ENCODE peak calls at places on chromosomes 6 and 20, in five cellular contexts. F is NB4; G is stimulated activated CD4-positive, alpha-beta T cell treated with anti-CD3 and anti-CD28 coated beads, Interleukin-1b, Interleukin-23, amount 100 ng/mL, for 4 hours; M is Right ventricle myocardium superior; R is activated CD4-positive, alpha-beta T cell treated with anti-CD3 and anti-CD28 coated beads, Interleukin-2, amount 10 ng/mL, durations not matched to agents 7 days and 5 days. C is an unnamed sample.

GRCh38 chr6:110875548-110876169 is 1.1 kb downstream of the AMD1 start:
- DNase-seq in F (peak), G (peak), M (peak), R (peak), C (peak)

GRCh38 chr20:46720776-46721425 is 11.5 kb downstream of the SLC2A10 start:
- DNase-seq in F (peak), G (no peak), M (no peak), R (no peak), C (peak)

GRCh38 chr6:38378801-38379200 is 260.9 kb downstream of the BTBD9 start:
- DNase-seq in F (no peak), G (no peak), M (no peak), R (no peak), C (no peak)

GRCh38 chr6:7053125-7053784 is 54.5 kb upstream of the RREB1 start:
- DNase-seq in F (peak), G (no peak), M (no peak), R (no peak), C (no peak)

GRCh38 chr20:7291319-7291943 is 523.9 kb downstream of the BMP2 start:
- DNase-seq in F (no peak), G (no peak), M (no peak), R (no peak), C (no peak)

GRCh38 chr6:37503486-37503980 is 3.8 kb upstream of the CCDC167 start:
- DNase-seq in F (peak), G (no peak), M (no peak), R (no peak), C (no peak)

GRCh38 chr6:69948479-69949114 is 82.2 kb downstream of the COL19A1 start:
- DNase-seq in F (no peak), G (no peak), M (no peak), R (no peak), C (no peak)

GRCh38 chr6:14046476-14047068 is 71.0 kb upstream of the CD83 start:
- DNase-seq in F (peak), G (no peak), M (no peak), R (peak), C (peak)

GRCh38 chr6:40586800-40587201 is 363 bp downstream of the LRFN2 start:
- DNase-seq in F (no peak), G (no peak), M (no peak), R (no peak), C (no peak)

GRCh38 chr6:44542401-44543116 is 155.1 kb downstream of the CDC5L start:
- DNase-seq in F (no peak), G (no peak), M (no peak), R (no peak), C (peak)

GRCh38 chr6:34817337-34817910 is 25.5 kb downstream of the BLTP3A start:
- DNase-seq in F (no peak), G (no peak), M (no peak), R (no peak), C (no peak)

GRCh38 chr20:23397961-23398360 is 23.3 kb downstream of the NAPB start:
- DNase-seq in F (peak), G (no peak), M (no peak), R (peak), C (peak)

GRCh38 chr6:162533009-162533400 is 194.6 kb downstream of the PRKN start:
- DNase-seq in F (no peak), G (no peak), M (no peak), R (no peak), C (no peak)

GRCh38 chr6:46491789-46492547 is 719 bp upstream of the RCAN2 start:
- DNase-seq in F (no peak), G (peak), M (peak), R (no peak), C (no peak)

GRCh38 chr6:21845018-21845417 is 251.5 kb downstream of the SOX4 start:
- DNase-seq in F (no peak), G (no peak), M (no peak), R (no peak), C (no peak)

GRCh38 chr20:6590891-6591679 is 176.4 kb upstream of the BMP2 start:
- DNase-seq in F (no peak), G (no peak), M (no peak), R (no peak), C (peak)

GRCh38 chr6:161066511-161066910 is 74.9 kb downstream of the MAP3K4 start:
- DNase-seq in F (no peak), G (no peak), M (no peak), R (no peak), C (no peak)

GRCh38 chr6:145964948-145965366 is 799 bp upstream of the SHPRH start:
- DNase-seq in F (peak), G (no peak), M (no peak), R (no peak), C (no peak)

GRCh38 chr20:44034965-44035635 is 120.4 kb downstream of the TOX2 start:
- DNase-seq in F (no peak), G (no peak), M (no peak), R (no peak), C (no peak)

GRCh38 chr6:129754750-129755149 is 44.8 kb upstream of the ARHGAP18 start:
- DNase-seq in F (no peak), G (no peak), M (no peak), R (no peak), C (no peak)

GRCh38 chr6:135871296-135871695 is 19.8 kb downstream of the PDE7B start:
- DNase-seq in F (no peak), G (no peak), M (no peak), R (no peak), C (peak)

GRCh38 chr20:57439432-57439831 is 48.2 kb downstream of the RBM38 start:
- DNase-seq in F (no peak), G (no peak), M (peak), R (no peak), C (no peak)

GRCh38 chr6:48765352-48765961 is 654.5 kb upstream of the PTCHD4 start:
- DNase-seq in F (peak), G (no peak), M (no peak), R (no peak), C (peak)

GRCh38 chr6:136014454-136015421 is 163.2 kb downstream of the PDE7B start:
- DNase-seq in F (peak), G (no peak), M (no peak), R (no peak), C (peak)

GRCh38 chr6:152146385-152146784 is 338.9 kb downstream of the ESR1 start:
- DNase-seq in F (no peak), G (no peak), M (no peak), R (no peak), C (peak)

GRCh38 chr6:142925575-142926110 is 19.3 kb downstream of the HIVEP2 start:
- DNase-seq in F (no peak), G (no peak), M (no peak), R (no peak), C (peak)

GRCh38 chr6:43915213-43915869 is 145.3 kb downstream of the VEGFA start:
- DNase-seq in F (no peak), G (no peak), M (no peak), R (no peak), C (no peak)

GRCh38 chr6:169023161-169023874 is 230.3 kb downstream of the THBS2 start:
- DNase-seq in F (no peak), G (no peak), M (no peak), R (no peak), C (no peak)

GRCh38 chr6:75203721-75204120 is 2.1 kb downstream of the COL12A1 start:
- DNase-seq in F (no peak), G (no peak), M (no peak), R (no peak), C (no peak)

GRCh38 chr6:38021029-38021428 is 201.5 kb downstream of the ZFAND3 start:
- DNase-seq in F (no peak), G (no peak), M (no peak), R (no peak), C (no peak)

GRCh38 chr6:139423037-139423698 is 48.7 kb upstream of the CITED2 start:
- DNase-seq in F (no peak), G (no peak), M (no peak), R (no peak), C (no peak)

GRCh38 chr20:29497261-29497671 is 1760.2 kb upstream of the DEFB115 start:
- DNase-seq in F (no peak), G (peak), M (peak), R (peak), C (no peak)

GRCh38 chr20:48404598-48404997 is 423.2 kb downstream of the PREX1 start:
- DNase-seq in F (peak), G (no peak), M (no peak), R (no peak), C (no peak)

GRCh38 chr20:1853472-1853871 is 41.7 kb upstream of the SIRPA start:
- DNase-seq in F (no peak), G (no peak), M (no peak), R (no peak), C (no peak)

GRCh38 chr6:12083763-12084162 is 71.7 kb downstream of the HIVEP1 start:
- DNase-seq in F (no peak), G (no peak), M (no peak), R (no peak), C (no peak)

GRCh38 chr6:121857551-121857950 is 422.1 kb downstream of the GJA1 start:
- DNase-seq in F (no peak), G (no peak), M (no peak), R (no peak), C (no peak)